ENCODE peak calls at places on chromosomes 16 and 17, in seven cellular contexts. W, S, N, Q, B, X and R are unnamed samples.

GRCh38 chr17:77692571-77693161 is 265.8 kb upstream of the TNRC6C start:
- DNase-seq in S (no peak), N (no peak), X (no peak), B (no peak), Q (peak), W (no peak), R (no peak)

GRCh38 chr17:39750131-39751015 is 12.6 kb downstream of the GRB7 start:
- DNase-seq in B (peak), S (no peak), Q (no peak), X (peak), N (no peak), W (no peak), R (no peak)

GRCh38 chr17:7021993-7022778 is 664 bp upstream of the BCL6B start:
- DNase-seq in B (peak), S (no peak), X (peak), N (peak), W (peak), Q (peak), R (no peak)

GRCh38 chr16:4283939-4284338 is 11.1 kb upstream of the TFAP4 start:
- DNase-seq in Q (no peak), W (no peak), S (no peak), X (no peak), N (no peak), B (no peak), R (no peak)

GRCh38 chr16:68445458-68445857 is 2.9 kb downstream of the SMPD3 start:
- DNase-seq in X (peak), W (no peak), N (no peak), S (peak), Q (no peak), B (no peak), R (no peak)

GRCh38 chr16:82761236-82761635 is 134.5 kb downstream of the CDH13 start:
- DNase-seq in X (peak), N (peak), S (no peak), Q (peak), B (peak), W (peak), R (no peak)

GRCh38 chr17:81401727-81402529 is 6.7 kb downstream of the BAHCC1 start:
- DNase-seq in W (no peak), N (no peak), B (peak), Q (peak), S (no peak), X (no peak), R (no peak)

GRCh38 chr16:70470927-70471341 is 16.5 kb downstream of the FCSK start:
- DNase-seq in B (peak), S (no peak), N (no peak), X (peak), W (no peak), Q (peak), R (no peak)

GRCh38 chr17:47889734-47890529 is 6.1 kb upstream of the SP2 start:
- DNase-seq in X (peak), N (peak), W (peak), B (peak), S (peak), Q (peak), R (peak)
- TF ChIP-seq POLR2A in X (no peak), N (no peak), W (no peak), B (no peak), S (no peak), Q (no peak), R (no peak)

GRCh38 chr16:86515780-86516617 is 5.7 kb downstream of the FOXF1 start:
- DNase-seq in X (no peak), B (no peak), Q (no peak), N (no peak), S (no peak), W (no peak), R (no peak)

GRCh38 chr16:86517033-86517432 is 6.7 kb downstream of the FOXF1 start:
- DNase-seq in S (no peak), B (no peak), N (no peak), W (no peak), Q (no peak), X (no peak), R (no peak)

GRCh38 chr16:86516618-86517003 is 6.3 kb downstream of the FOXF1 start:
- DNase-seq in N (no peak), Q (no peak), X (no peak), B (no peak), W (no peak), S (no peak), R (no peak)

GRCh38 chr16:86519007-86519648 is 8.8 kb downstream of the FOXF1 start:
- DNase-seq in X (no peak), Q (no peak), N (no peak), S (no peak), B (no peak), W (no peak), R (no peak)

DNA sequence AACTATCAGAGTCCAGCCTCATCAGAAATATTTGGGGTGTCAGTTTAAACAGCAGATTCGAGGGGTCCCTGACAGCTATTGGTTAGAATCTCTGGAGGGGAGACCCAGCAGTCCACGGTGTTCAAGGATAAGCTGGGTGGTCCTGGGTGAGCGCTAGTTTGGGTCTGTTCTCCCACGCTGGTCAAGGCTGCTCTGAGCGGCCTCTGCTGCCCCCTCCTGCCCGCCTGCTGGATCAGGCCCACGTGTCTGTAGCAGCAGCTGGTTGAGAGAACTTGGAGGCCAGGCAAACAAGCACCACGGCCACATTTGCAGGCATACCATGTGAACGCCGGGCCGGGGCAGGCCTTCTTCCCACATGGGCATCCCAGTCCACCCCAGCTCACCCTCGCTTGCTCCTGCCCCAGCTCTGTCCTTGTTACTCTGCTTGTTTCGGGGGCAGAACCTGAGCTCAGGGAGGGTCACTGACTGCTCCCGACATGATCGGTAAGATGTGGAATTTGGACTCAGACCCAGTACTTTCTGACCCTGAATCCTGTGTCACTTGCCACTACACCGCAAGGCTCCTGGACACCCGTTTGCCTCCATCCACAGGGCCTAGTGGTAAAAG is 7.4 kb downstream of the FOXF1 start:
- DNase-seq in W (peak), X (peak), S (peak), B (peak), Q (peak), N (no peak), R (no peak)
- TF ChIP-seq CTCF in W (peak), X (peak), S (peak), B (peak), Q (peak), N (no peak), R (peak)

GRCh38 chr17:35750526-35751395 is 2.3 kb downstream of the GAS2L2 start:
- DNase-seq in Q (no peak), S (no peak), X (no peak), W (no peak), N (no peak), B (no peak), R (no peak)

GRCh38 chr17:35749560-35750412 is 3.3 kb downstream of the GAS2L2 start:
- DNase-seq in N (no peak), Q (no peak), X (no peak), S (no peak), W (no peak), B (no peak), R (no peak)

GRCh38 chr17:35748323-35748960 is 4.6 kb downstream of the GAS2L2 start:
- DNase-seq in W (no peak), S (no peak), B (no peak), X (peak), Q (no peak), N (no peak), R (no peak)

GRCh38 chr17:35747540-35748017 is 5.5 kb downstream of the GAS2L2 start:
- DNase-seq in N (peak), X (peak), B (peak), Q (peak), W (peak), S (peak), R (no peak)

DNA sequence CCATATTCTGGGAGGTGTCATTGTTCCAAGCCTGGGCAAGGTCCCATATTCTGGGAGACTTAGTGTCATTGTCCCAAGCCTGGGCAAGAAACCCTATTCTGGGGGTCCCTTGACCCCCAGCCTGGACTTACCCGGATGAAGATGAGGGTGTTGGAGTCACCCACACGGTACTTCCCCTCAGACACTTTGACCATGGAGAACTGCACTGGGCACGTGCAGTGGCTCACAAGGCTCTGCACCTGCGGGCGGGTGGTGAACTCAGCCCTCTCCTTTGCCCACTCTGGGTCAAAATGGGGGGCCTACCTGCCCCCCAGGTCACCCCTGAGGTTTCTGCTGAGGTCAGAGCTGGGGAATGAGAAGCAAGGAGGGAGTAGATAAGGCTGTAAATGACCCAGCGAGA is 4.1 kb downstream of the GAS2L2 start:
- DNase-seq in B (no peak), Q (no peak), W (no peak), N (no peak), X (no peak), S (no peak), R (no peak)
- H3K27ac ChIP-seq in B (no peak), Q (no peak), W (no peak), N (no peak), X (no peak), S (no peak), R (no peak)

GRCh38 chr16:85027349-85027967 is at the start of gene KIAA0513:
- DNase-seq in X (peak), Q (peak), N (peak), S (peak), W (peak), B (peak), R (peak)
- TF ChIP-seq POLR2A in X (peak), Q (peak), N (peak), S (peak), W (peak), B (peak), R (no peak)

GRCh38 chr16:55513616-55514015 is 4.7 kb downstream of the LPCAT2 start:
- DNase-seq in B (no peak), W (no peak), N (no peak), X (no peak), S (no peak), Q (no peak), R (no peak)
- TF ChIP-seq CTCF in B (no peak), W (no peak), N (no peak), X (no peak), S (peak), Q (no peak), R (no peak)

GRCh38 chr17:2911035-2911754 is 115.0 kb downstream of the RAP1GAP2 start:
- DNase-seq in X (no peak), W (no peak), B (peak), N (no peak), S (no peak), Q (no peak), R (no peak)

GRCh38 chr17:2906907-2907306 is 110.7 kb downstream of the RAP1GAP2 start:
- DNase-seq in X (peak), S (no peak), W (no peak), Q (no peak), B (no peak), N (no peak), R (no peak)

GRCh38 chr17:2911755-2912111 is 115.5 kb downstream of the RAP1GAP2 start:
- DNase-seq in Q (no peak), N (no peak), W (no peak), X (no peak), B (no peak), S (no peak), R (no peak)

GRCh38 chr17:2909853-2910234 is 113.6 kb downstream of the RAP1GAP2 start:
- DNase-seq in X (no peak), N (no peak), Q (no peak), S (no peak), B (no peak), W (no peak), R (no peak)

GRCh38 chr17:2909164-2909852 is 113.1 kb downstream of the RAP1GAP2 start:
- DNase-seq in S (no peak), X (peak), Q (no peak), N (no peak), W (no peak), B (no peak), R (no peak)
- H3K27ac ChIP-seq in S (no peak), X (no peak), Q (no peak), N (no peak), W (no peak), B (no peak), R (no peak)

GRCh38 chr17:49191917-49192741 is 18.2 kb downstream of the GNGT2 start:
- DNase-seq in W (peak), S (peak), Q (peak), N (peak), X (peak), B (peak), R (no peak)
- TF ChIP-seq POLR2A in W (no peak), S (no peak), Q (peak), N (peak), X (no peak), B (peak), R (peak)

GRCh38 chr17:17425591-17425990 is 51.2 kb upstream of the MED9 start:
- DNase-seq in X (no peak), W (no peak), B (peak), Q (no peak), N (no peak), S (no peak), R (no peak)

GRCh38 chr17:17424552-17424951 is 52.2 kb upstream of the MED9 start:
- DNase-seq in X (no peak), S (no peak), B (no peak), N (no peak), W (no peak), Q (no peak), R (no peak)

GRCh38 chr17:17423656-17424055 is 53.1 kb upstream of the MED9 start:
- DNase-seq in S (no peak), Q (no peak), W (no peak), N (no peak), B (no peak), X (no peak), R (no peak)

GRCh38 chr17:17426184-17426583 is 50.6 kb upstream of the MED9 start:
- DNase-seq in X (no peak), S (no peak), B (no peak), N (no peak), W (no peak), Q (no peak), R (no peak)

GRCh38 chr17:17425005-17425404 is 51.8 kb upstream of the MED9 start:
- DNase-seq in X (no peak), N (no peak), S (no peak), B (no peak), W (no peak), Q (no peak), R (no peak)
- TF ChIP-seq CTCF in X (no peak), N (no peak), S (no peak), B (no peak), W (no peak), Q (no peak), R (no peak)

GRCh38 chr16:1398826-1399581 is 15.5 kb downstream of the UNKL start:
- DNase-seq in B (no peak), N (no peak), Q (no peak), S (no peak), W (no peak), X (no peak), R (no peak)

GRCh38 chr16:1403733-1404132 is 10.8 kb downstream of the UNKL start:
- DNase-seq in B (no peak), N (no peak), Q (no peak), S (no peak), W (no peak), X (no peak), R (no peak)

GRCh38 chr16:1401061-1401757 is 13.3 kb downstream of the UNKL start:
- DNase-seq in B (no peak), X (no peak), Q (no peak), W (no peak), S (no peak), N (no peak), R (no peak)

GRCh38 chr16:1401758-1402154 is 12.7 kb downstream of the UNKL start:
- DNase-seq in Q (no peak), N (no peak), X (no peak), W (no peak), S (no peak), B (no peak), R (no peak)

DNA sequence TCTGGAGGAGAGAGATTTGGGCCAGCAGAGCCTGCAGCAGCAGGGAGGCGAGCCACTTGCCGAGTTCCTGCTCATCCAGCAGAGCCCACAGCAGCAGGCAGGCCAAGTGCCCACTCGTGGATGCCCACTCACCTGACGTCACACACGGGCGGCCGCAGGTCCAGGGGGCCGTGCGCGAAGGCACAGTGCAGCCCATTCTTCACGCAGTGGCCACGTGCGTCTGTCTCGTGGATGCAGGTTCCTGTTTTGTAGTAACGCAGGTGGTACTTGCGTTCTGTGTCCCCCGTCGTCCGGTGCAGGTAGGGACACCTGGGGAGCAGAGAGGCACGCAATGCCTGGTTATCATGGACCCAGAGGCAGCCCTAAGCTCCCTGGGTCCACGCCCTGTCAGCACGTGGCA is 11.5 kb downstream of the UNKL start:
- DNase-seq in S (no peak), X (no peak), Q (no peak), B (no peak), W (no peak), N (no peak), R (no peak)
- H3K27ac ChIP-seq in S (no peak), X (no peak), Q (no peak), B (no peak), W (no peak), N (no peak), R (no peak)

GRCh38 chr16:79587897-79588296 is 12.6 kb downstream of the MAF start:
- DNase-seq in B (no peak), Q (peak), N (no peak), X (no peak), S (no peak), W (no peak), R (no peak)

GRCh38 chr16:79593074-79593531 is 7.4 kb downstream of the MAF start:
- DNase-seq in Q (peak), W (no peak), B (peak), X (peak), N (no peak), S (no peak), R (no peak)

GRCh38 chr16:79592150-79592549 is 8.4 kb downstream of the MAF start:
- DNase-seq in Q (no peak), S (no peak), W (no peak), X (no peak), B (no peak), N (no peak), R (no peak)

GRCh38 chr16:79593754-79594153 is 6.8 kb downstream of the MAF start:
- DNase-seq in N (no peak), Q (no peak), S (no peak), X (no peak), B (no peak), W (no peak), R (no peak)

GRCh38 chr16:79589495-79590134 is 10.9 kb downstream of the MAF start:
- DNase-seq in S (no peak), Q (peak), B (peak), X (peak), N (no peak), W (peak), R (no peak)
- TF ChIP-seq POLR2A in S (no peak), Q (no peak), B (no peak), X (no peak), N (no peak), W (no peak), R (no peak)